ENCODE peak calls at places on chromosomes 7 and 10, in four cellular contexts. N is iPS-NIHi11; L is stimulated activated CD4-positive, alpha-beta T cell treated with anti-CD3 and anti-CD28 coated beads, TNF-alpha, amount 100 ng/mL, for 48 hours; K is ascending aorta. R is an unnamed sample.

GRCh38 chr10:73159038-73159648 is 8.7 kb downstream of the ECD start:
- DNase-seq in N (peak; percentile 52), L (peak; percentile 12), K (no peak), R (peak; percentile 23)

GRCh38 chr10:58094985-58095718 is 172.5 kb downstream of the IPMK start:
- DNase-seq in N (no peak), K (no peak), L (no peak), R (no peak)

GRCh38 chr7:99617187-99617781 is 538 bp downstream of the ZSCAN25 start:
- DNase-seq in N (no peak), K (no peak), L (no peak), R (no peak)

GRCh38 chr10:62626096-62626495 is 178.4 kb upstream of the ADO start:
- DNase-seq in L (no peak), N (no peak), K (no peak), R (no peak)

GRCh38 chr7:131649879-131650278 is 93.5 kb upstream of the PODXL start:
- DNase-seq in N (no peak), K (no peak), L (no peak), R (no peak)

GRCh38 chr7:13602036-13602435 is 387.4 kb downstream of the ETV1 start:
- DNase-seq in K (no peak), N (no peak), L (no peak), R (no peak)

GRCh38 chr10:97099089-97099488 is 86.7 kb downstream of the SLIT1 start:
- DNase-seq in L (no peak), K (no peak), N (no peak), R (no peak)

GRCh38 chr10:88232029-88232895 is 350.9 kb downstream of the RNLS start:
- DNase-seq in L (no peak), N (no peak), K (peak; percentile 39), R (no peak)

GRCh38 chr10:132540456-132540855 is 2.9 kb downstream of the INPP5A start:
- DNase-seq in K (no peak), L (no peak), N (no peak), R (no peak)

GRCh38 chr10:95755511-95756004 is 405 bp upstream of the ENTPD1 start:
- DNase-seq in K (peak; percentile 14), N (peak; percentile 49), L (no peak), R (no peak)

GRCh38 chr7:12328888-12329770 is 74.5 kb downstream of the VWDE start:
- DNase-seq in K (no peak), N (peak; percentile 8), L (no peak), R (no peak)

GRCh38 chr7:29077181-29077580 is 69.2 kb downstream of the CPVL start:
- DNase-seq in L (no peak), K (no peak), N (no peak), R (no peak)

GRCh38 chr10:469947-470338 is 219.5 kb downstream of the DIP2C start:
- DNase-seq in L (no peak), K (no peak), N (no peak), R (no peak)

GRCh38 chr7:22109761-22110160 is 164.1 kb upstream of the CDCA7L start:
- DNase-seq in N (peak; percentile 63), K (no peak), L (peak; percentile 20), R (no peak)

GRCh38 chr10:89414146-89414878 is at the start of gene IFIT5:
- DNase-seq in K (no peak), N (peak; percentile 87), L (peak; percentile 40), R (peak; percentile 51)

GRCh38 chr7:95989301-95989700 is 216.9 kb downstream of the DYNC1I1 start:
- DNase-seq in L (no peak), K (no peak), N (no peak), R (no peak)

GRCh38 chr10:5547934-5548660 is 23.3 kb downstream of the CALML3 start:
- DNase-seq in K (peak; percentile 6), N (no peak), L (no peak), R (no peak)

GRCh38 chr7:140360697-140361229 is 37.6 kb downstream of the SLC37A3 start:
- DNase-seq in K (no peak), L (no peak), N (no peak), R (no peak)

GRCh38 chr10:8061274-8062211 is 7.1 kb downstream of the GATA3 start:
- DNase-seq in L (no peak), K (no peak), N (no peak), R (no peak)

GRCh38 chr10:131905603-131906268 is 4.9 kb downstream of the PPP2R2D start:
- DNase-seq in K (no peak), L (no peak), N (no peak), R (no peak)

GRCh38 chr7:37944737-37945054 is 24.3 kb downstream of the EPDR1 start:
- DNase-seq in L (no peak), K (no peak), N (no peak), R (no peak)

GRCh38 chr7:132518839-132519173 is 57.5 kb downstream of the PLXNA4 start:
- DNase-seq in K (no peak), N (no peak), L (no peak), R (no peak)

GRCh38 chr7:158539711-158540146 is 47.9 kb downstream of the PTPRN2 start:
- DNase-seq in K (no peak), L (no peak), N (no peak), R (no peak)

GRCh38 chr10:122053314-122053713 is 64.4 kb downstream of the TACC2 start:
- DNase-seq in N (no peak), K (no peak), L (no peak), R (no peak)

GRCh38 chr7:1815051-1815481 is 145.0 kb downstream of the ELFN1 start:
- DNase-seq in N (no peak), L (no peak), K (no peak), R (no peak)

GRCh38 chr10:78955206-78955605 is 113.6 kb upstream of the ZMIZ1 start:
- DNase-seq in L (no peak), K (no peak), N (no peak), R (no peak)

GRCh38 chr10:110609592-110609991 is 34.5 kb upstream of the RBM20 start:
- DNase-seq in L (no peak), K (no peak), N (no peak), R (no peak)

GRCh38 chr7:74657692-74658170 is at the start of gene GTF2I:
- DNase-seq in N (no peak), K (no peak), L (no peak), R (no peak)

GRCh38 chr7:42233939-42234338 is 3.1 kb downstream of the GLI3 start:
- DNase-seq in L (no peak), N (no peak), K (no peak), R (no peak)

GRCh38 chr10:29555746-29556481 is 78.9 kb downstream of the SVIL start:
- DNase-seq in N (no peak), K (no peak), L (no peak), R (no peak)

GRCh38 chr7:64691831-64692230 is 25.9 kb downstream of the ZNF107 start:
- DNase-seq in K (no peak), N (no peak), L (no peak), R (no peak)

GRCh38 chr10:86868353-86868752 is 89.1 kb downstream of the MMRN2 start:
- DNase-seq in N (peak; percentile 78), L (no peak), K (no peak), R (no peak)

GRCh38 chr7:26910221-26910620 is 45.8 kb upstream of the SKAP2 start:
- DNase-seq in N (no peak), L (no peak), K (no peak), R (no peak)

GRCh38 chr7:111005445-111005844 is 85.5 kb upstream of the LRRN3 start:
- DNase-seq in N (no peak), L (no peak), K (no peak), R (no peak)

GRCh38 chr7:104106106-104106505 is 101.7 kb downstream of the ORC5 start:
- DNase-seq in N (no peak), L (no peak), K (no peak), R (no peak)

GRCh38 chr10:51910189-51910588 is 210.8 kb upstream of the CSTF2T start:
- DNase-seq in N (peak; percentile 20), L (no peak), K (no peak), R (no peak)

GRCh38 chr10:44300666-44301649 is 83.9 kb downstream of the CXCL12 start:
- DNase-seq in K (no peak), L (no peak), N (no peak), R (no peak)

GRCh38 chr7:118214051-118214832 is 10.3 kb upstream of the ANKRD7 start:
- DNase-seq in N (peak; percentile 23), K (peak; percentile 14), L (peak; percentile 45), R (peak; percentile 78)

R was measured in GM18507.